ENCODE peak calls at places on chromosomes 16 and 17, in eight cellular contexts. L is esophagus squamous epithelium; P is activated CD4-positive, CD25-positive, alpha-beta regulatory T cell treated with anti-CD3 and anti-CD28 coated beads, Interleukin-2, amount 50 U/mL, for 16 hours; D is fibroblast of lung; U is activated T-cell treated with anti-CD3 and anti-CD28 coated beads for 1 hour; W is kidney; A is COR-L47; H is stimulated activated CD8-positive, alpha-beta memory T cell treated with anti-CD3 and anti-CD28 coated beads, Interleukin-2, amount 100 ng/mL, for 1 hour. K is an unnamed sample.

GRCh38 chr17:34177642-34178041 is 77.4 kb upstream of the CCL2 start:
- DNase-seq in L (no peak), P (no peak), D (peak), U (no peak), W (no peak), A (no peak), H (no peak), K (no peak)

GRCh38 chr16:2675714-2676113 is 6.6 kb upstream of the KCTD5 start:
- DNase-seq in L (no peak), P (no peak), D (peak), U (no peak), W (no peak), A (no peak), H (no peak), K (no peak)

GRCh38 chr17:69287168-69287567 is 39.8 kb downstream of the ABCA5 start:
- DNase-seq in L (no peak), P (no peak), D (peak), U (no peak), W (no peak), A (no peak), H (no peak), K (no peak)

GRCh38 chr17:8120520-8121443 is 2.5 kb upstream of the ALOXE3 start:
- DNase-seq in L (no peak), P (peak), D (no peak), U (no peak), W (peak), A (no peak), H (no peak), K (no peak)

GRCh38 chr16:78705694-78706093 is 606.2 kb downstream of the WWOX start:
- DNase-seq in L (no peak), P (no peak), D (peak), U (no peak), W (no peak), A (no peak), H (no peak), K (no peak)

GRCh38 chr16:27646811-27647210 is 96.9 kb downstream of the KATNIP start:
- DNase-seq in L (no peak), P (no peak), D (peak), U (no peak), W (no peak), A (no peak), H (no peak), K (no peak)

GRCh38 chr16:10906914-10907756 is 30.1 kb downstream of the CIITA start:
- DNase-seq in L (no peak), P (no peak), D (no peak), U (no peak), W (no peak), A (no peak), H (no peak), K (peak)

GRCh38 chr16:57739756-57740422 is 4.3 kb downstream of the KATNB1 start:
- DNase-seq in L (no peak), P (no peak), D (no peak), U (no peak), W (no peak), A (no peak), H (no peak), K (no peak)

GRCh38 chr17:47292206-47292605 is 31.5 kb upstream of the EFCAB13 start:
- DNase-seq in L (no peak), P (no peak), D (no peak), U (no peak), W (no peak), A (no peak), H (no peak), K (no peak)

GRCh38 chr16:83967091-83967490 is 953 bp upstream of the NECAB2 start:
- DNase-seq in L (no peak), P (no peak), D (no peak), U (no peak), W (no peak), A (no peak), H (no peak), K (peak)

GRCh38 chr17:64315032-64315490 is 52.0 kb upstream of the TEX2 start:
- DNase-seq in L (no peak), P (no peak), D (no peak), U (no peak), W (peak), A (no peak), H (no peak), K (no peak)

GRCh38 chr16:24537474-24538337 is 1.7 kb upstream of the RBBP6 start:
- DNase-seq in L (no peak), P (no peak), D (no peak), U (no peak), W (no peak), A (no peak), H (no peak), K (no peak)

GRCh38 chr16:21963887-21964286 is 10.7 kb downstream of the UQCRC2 start:
- DNase-seq in L (no peak), P (no peak), D (no peak), U (no peak), W (no peak), A (no peak), H (no peak), K (no peak)

GRCh38 chr16:15649727-15650018 is 372 bp upstream of the NDE1 start:
- DNase-seq in L (no peak), P (no peak), D (no peak), U (no peak), W (no peak), A (no peak), H (no peak), K (no peak)

GRCh38 chr16:75116911-75117245 is 298 bp upstream of the LDHD start:
- DNase-seq in L (no peak), P (no peak), D (no peak), U (no peak), W (no peak), A (no peak), H (no peak), K (no peak)

GRCh38 chr16:15507299-15507958 is 73.0 kb downstream of the BMERB1 start:
- DNase-seq in L (no peak), P (no peak), D (peak), U (no peak), W (no peak), A (no peak), H (no peak), K (no peak)

GRCh38 chr16:89134269-89134668 is 37.3 kb upstream of the CDH15 start:
- DNase-seq in L (no peak), P (no peak), D (no peak), U (no peak), W (no peak), A (no peak), H (no peak), K (peak)

GRCh38 chr17:7138800-7139381 is 24.3 kb upstream of the ASGR2 start:
- DNase-seq in L (no peak), P (no peak), D (no peak), U (no peak), W (no peak), A (no peak), H (no peak), K (no peak)

GRCh38 chr17:82241183-82241925 is 12.5 kb downstream of the SLC16A3 start:
- DNase-seq in L (no peak), P (no peak), D (peak), U (no peak), W (peak), A (no peak), H (no peak), K (no peak)

GRCh38 chr16:56327929-56328258 is 97.5 kb downstream of the AMFR start:
- DNase-seq in L (no peak), P (no peak), D (no peak), U (no peak), W (no peak), A (no peak), H (no peak), K (no peak)

GRCh38 chr16:4506450-4506849 is 30.3 kb downstream of the HMOX2 start:
- DNase-seq in L (no peak), P (peak), D (peak), U (peak), W (no peak), A (peak), H (peak), K (no peak)

GRCh38 chr17:18356624-18357023 is 6.7 kb downstream of the SHMT1 start:
- DNase-seq in L (no peak), P (no peak), D (peak), U (no peak), W (no peak), A (no peak), H (no peak), K (no peak)

GRCh38 chr17:2963332-2964027 is 99.9 kb downstream of the OR1D5 start:
- DNase-seq in L (no peak), P (no peak), D (no peak), U (no peak), W (no peak), A (no peak), H (no peak), K (no peak)

GRCh38 chr17:43515641-43516040 is 30.5 kb downstream of the ETV4 start:
- DNase-seq in L (no peak), P (no peak), D (no peak), U (no peak), W (no peak), A (no peak), H (no peak), K (no peak)

GRCh38 chr16:76278976-76279375 is 1.8 kb downstream of the CNTNAP4 start:
- DNase-seq in L (no peak), P (no peak), D (no peak), U (no peak), W (no peak), A (peak), H (no peak), K (no peak)

GRCh38 chr16:71373073-71373472 is 14.6 kb downstream of the CALB2 start:
- DNase-seq in L (no peak), P (no peak), D (peak), U (no peak), W (no peak), A (no peak), H (no peak), K (no peak)

GRCh38 chr17:32805029-32805976 is 71.6 kb downstream of the MYO1D start:
- DNase-seq in L (no peak), P (no peak), D (no peak), U (no peak), W (no peak), A (no peak), H (no peak), K (no peak)

GRCh38 chr16:1740234-1740633 is 31.1 kb downstream of the NME3 start:
- DNase-seq in L (no peak), P (no peak), D (no peak), U (no peak), W (no peak), A (no peak), H (no peak), K (no peak)

GRCh38 chr16:54455021-54455725 is 168.6 kb upstream of the IRX3 start:
- DNase-seq in L (no peak), P (no peak), D (no peak), U (no peak), W (no peak), A (no peak), H (no peak), K (no peak)

GRCh38 chr17:60720763-60721531 is 43.3 kb downstream of the BCAS3 start:
- DNase-seq in L (no peak), P (no peak), D (peak), U (no peak), W (no peak), A (no peak), H (peak), K (no peak)

GRCh38 chr17:17122781-17123483 is 80.7 kb downstream of the MPRIP start:
- DNase-seq in L (no peak), P (no peak), D (no peak), U (no peak), W (no peak), A (no peak), H (no peak), K (peak)

GRCh38 chr16:85549766-85550421 is 63.2 kb upstream of the GSE1 start:
- DNase-seq in L (no peak), P (no peak), D (no peak), U (no peak), W (no peak), A (no peak), H (no peak), K (no peak)

GRCh38 chr17:41910701-41911391 is 7.9 kb downstream of the ACLY start:
- DNase-seq in L (no peak), P (no peak), D (peak), U (no peak), W (no peak), A (no peak), H (no peak), K (no peak)

GRCh38 chr17:77404812-77405581 is 264.2 kb downstream of the SEC14L1 start:
- DNase-seq in L (no peak), P (peak), D (peak), U (peak), W (no peak), A (no peak), H (peak), K (no peak)